ENCODE peak calls at places on chromosomes 12 and 14, in four cellular contexts. One of them, this sample, is unnamed.

GRCh38 chr14:89954045-89955021 is at the start of gene EFCAB11:
- DNase-seq in colonic mucosa: peak; percentile 98
- DNase-seq in fibroblast of mammary gland: peak; percentile 98
- DNase-seq in left lung: peak; percentile 95
- DNase-seq in this sample: peak; percentile 99

GRCh38 chr14:28097585-28097984 is 669.0 kb upstream of the FOXG1 start:
- DNase-seq in colonic mucosa: no peak
- DNase-seq in fibroblast of mammary gland: no peak
- DNase-seq in left lung: no peak
- DNase-seq in this sample: no peak

GRCh38 chr14:23121401-23121800 is 2.3 kb upstream of the CEBPE start:
- DNase-seq in colonic mucosa: peak; percentile 32
- DNase-seq in fibroblast of mammary gland: peak; percentile 62
- DNase-seq in left lung: no peak
- DNase-seq in this sample: no peak

GRCh38 chr14:64966976-64967375 is 5.2 kb downstream of the RAB15 start:
- DNase-seq in left lung: no peak
- DNase-seq in fibroblast of mammary gland: no peak
- DNase-seq in colonic mucosa: no peak
- DNase-seq in this sample: no peak

GRCh38 chr14:96057738-96058137 is 18.6 kb downstream of the C14orf132 start:
- DNase-seq in left lung: no peak
- DNase-seq in colonic mucosa: no peak
- DNase-seq in fibroblast of mammary gland: no peak
- DNase-seq in this sample: no peak

GRCh38 chr12:75705749-75706719 is 194.6 kb upstream of the KRR1 start:
- DNase-seq in colonic mucosa: peak; percentile 25
- DNase-seq in fibroblast of mammary gland: peak; percentile 99
- DNase-seq in left lung: no peak
- DNase-seq in this sample: no peak

GRCh38 chr12:48824112-48824511 is 5.8 kb downstream of the CACNB3 start:
- DNase-seq in left lung: peak; percentile 87
- DNase-seq in colonic mucosa: peak; percentile 45
- DNase-seq in fibroblast of mammary gland: no peak
- DNase-seq in this sample: no peak

GRCh38 chr12:2306686-2307249 is 254.0 kb downstream of the CACNA1C start:
- DNase-seq in fibroblast of mammary gland: no peak
- DNase-seq in left lung: no peak
- DNase-seq in colonic mucosa: no peak
- DNase-seq in this sample: no peak

GRCh38 chr12:114167431-114167830 is 201.3 kb upstream of the RBM19 start:
- DNase-seq in colonic mucosa: no peak
- DNase-seq in fibroblast of mammary gland: peak; percentile 86
- DNase-seq in left lung: no peak
- DNase-seq in this sample: no peak

GRCh38 chr14:99562848-99563748 is 40.9 kb downstream of the CCDC85C start:
- DNase-seq in left lung: peak; percentile 91
- DNase-seq in fibroblast of mammary gland: peak; percentile 40
- DNase-seq in colonic mucosa: peak; percentile 79
- DNase-seq in this sample: peak; percentile 93

GRCh38 chr14:91722386-91722785 is 9.5 kb downstream of the CATSPERB start:
- DNase-seq in fibroblast of mammary gland: peak; percentile 38
- DNase-seq in colonic mucosa: no peak
- DNase-seq in left lung: no peak
- DNase-seq in this sample: no peak

DNA sequence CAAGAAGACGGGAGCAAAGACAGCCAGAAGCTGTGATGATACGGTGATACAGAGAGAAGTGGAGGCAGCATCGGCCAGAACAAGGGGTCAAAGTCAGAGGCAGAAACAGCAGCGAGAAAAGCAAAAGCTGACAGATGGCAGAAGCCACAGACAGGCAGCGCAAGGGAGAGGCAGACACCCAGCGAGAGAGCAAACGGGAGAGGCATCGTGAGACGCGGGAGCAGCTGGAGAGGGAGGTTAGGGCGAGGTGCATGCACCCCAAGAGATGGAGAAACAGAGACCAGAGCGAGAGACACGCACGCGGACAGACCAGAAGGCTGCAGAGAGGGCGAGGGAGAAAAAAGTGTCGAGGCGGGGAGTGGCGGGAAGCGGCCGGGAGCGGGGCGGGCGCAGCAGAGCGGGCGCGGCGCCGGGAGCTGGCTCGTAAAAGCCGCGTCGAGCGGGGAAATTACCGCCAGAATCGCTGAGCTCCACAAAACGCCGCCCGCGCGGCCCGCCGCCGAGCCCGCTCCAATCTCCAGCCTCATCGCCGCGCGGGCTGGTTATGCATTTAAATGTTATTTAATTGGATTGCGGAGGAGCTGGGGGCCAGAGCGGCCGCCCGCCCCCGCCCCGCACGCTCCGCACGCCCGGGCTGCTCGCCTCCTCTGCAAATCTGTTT is 15.6 kb downstream of the SMUG1 start:
- DNase-seq in fibroblast of mammary gland: peak; percentile 27
- DNase-seq in colonic mucosa: peak; percentile 34
- DNase-seq in left lung: peak; percentile 81
- DNase-seq in this sample: no peak
- H3K4me3 ChIP-seq in fibroblast of mammary gland: peak overlapping the region; percentile 36
- H3K4me3 ChIP-seq in colonic mucosa: peak overlapping the region; percentile 16
- H3K4me3 ChIP-seq in left lung: peak overlapping the region; percentile 24
- H3K4me3 ChIP-seq in this sample: peak overlapping the region; percentile 15

DNA sequence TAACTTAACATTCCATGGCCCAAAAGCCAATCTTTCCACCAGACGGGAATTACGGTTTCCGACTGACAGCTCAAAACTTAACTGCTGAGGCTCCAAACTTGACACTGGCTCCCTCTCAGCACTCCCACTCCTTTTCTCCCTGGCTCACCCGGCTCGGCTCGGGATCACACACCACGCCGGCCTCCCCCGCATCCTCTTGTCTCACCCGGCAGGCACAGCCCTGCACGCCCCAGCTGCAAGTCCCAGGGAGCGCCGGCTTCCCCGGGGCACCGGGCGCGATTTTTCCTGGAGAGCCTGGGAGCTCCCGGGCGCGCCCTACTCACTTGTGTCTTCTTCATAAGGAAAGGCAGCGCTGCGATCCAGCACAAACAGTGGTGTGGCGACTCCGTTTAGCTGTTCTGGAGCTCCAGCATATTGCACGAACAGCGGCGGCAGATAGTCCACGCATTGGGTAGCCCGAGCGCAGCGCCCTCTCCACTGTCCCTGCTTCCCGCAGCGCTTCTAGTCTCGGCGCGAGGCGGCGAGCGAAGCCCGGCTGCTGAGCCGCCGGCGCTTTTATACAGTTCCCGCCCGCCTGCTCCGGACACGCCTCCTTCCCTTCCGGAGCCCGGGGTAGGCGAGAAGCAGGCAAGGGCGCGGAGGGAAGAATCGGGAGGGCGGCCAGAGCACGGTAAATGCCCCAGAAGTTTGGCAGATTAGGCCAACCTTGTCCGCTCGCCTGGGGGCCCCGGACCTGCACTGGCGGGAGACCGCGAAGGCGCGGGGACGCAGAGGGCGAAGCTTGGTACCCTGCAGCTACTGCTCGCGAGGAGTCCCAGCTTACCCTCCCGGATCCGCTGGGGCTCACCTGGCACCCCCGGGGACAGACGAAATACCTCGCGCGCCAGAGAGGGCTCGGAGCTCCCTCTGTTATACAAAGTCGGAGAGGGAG is at the start of gene KITLG:
- DNase-seq in colonic mucosa: peak; percentile 88
- DNase-seq in fibroblast of mammary gland: peak; percentile 82
- DNase-seq in left lung: peak; percentile 93
- DNase-seq in this sample: peak; percentile 75
- H3K4me3 ChIP-seq in colonic mucosa: peak within 1 kb of the TSS; percentile 83
- H3K4me3 ChIP-seq in fibroblast of mammary gland: peak within 1 kb of the TSS; percentile 89
- H3K4me3 ChIP-seq in left lung: peak within 1 kb of the TSS; percentile 68
- H3K4me3 ChIP-seq in this sample: peak within 1 kb of the TSS; percentile 42

DNA sequence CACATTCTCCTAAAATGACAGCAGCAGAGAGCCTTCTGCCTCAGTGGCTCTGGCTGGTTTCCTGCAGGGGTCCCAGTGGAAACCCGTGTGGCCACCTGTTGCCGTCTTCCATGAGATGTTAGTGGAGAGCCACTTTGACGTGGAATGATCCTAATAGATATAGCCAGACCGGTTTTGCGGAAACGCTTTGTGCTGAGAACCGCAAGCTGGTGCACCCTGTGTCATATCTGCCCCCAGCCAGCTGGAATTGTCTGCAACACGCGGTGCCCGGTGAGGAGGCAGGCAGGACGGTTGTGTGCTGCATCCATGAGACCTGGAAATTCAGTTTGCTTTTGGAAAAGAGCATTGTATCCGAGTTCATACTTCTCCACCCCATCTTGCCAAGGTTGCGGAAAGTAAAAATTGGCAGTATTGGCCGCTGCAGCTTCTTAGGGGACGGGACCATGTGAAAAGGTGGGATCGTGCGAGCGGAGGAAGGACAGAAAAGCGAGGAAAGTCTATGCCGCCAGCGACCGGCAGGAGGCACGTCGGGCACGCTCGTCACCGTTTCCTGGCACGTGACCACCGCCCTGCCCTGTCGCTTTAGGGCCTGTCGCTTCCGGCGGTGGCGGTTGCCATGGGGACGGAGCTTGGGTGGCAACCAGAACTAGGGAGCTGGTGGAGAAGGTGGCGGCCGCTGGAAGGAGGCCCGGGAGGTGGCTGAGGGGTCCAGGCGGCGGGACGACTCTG is at the start of gene CFAP251:
- DNase-seq in colonic mucosa: peak; percentile 98
- DNase-seq in fibroblast of mammary gland: no peak
- DNase-seq in left lung: peak; percentile 99
- DNase-seq in this sample: peak; percentile 86
- H3K4me3 ChIP-seq in colonic mucosa: peak within 1 kb of the TSS; percentile 39
- H3K4me3 ChIP-seq in fibroblast of mammary gland: no peak within 1 kb of the TSS
- H3K4me3 ChIP-seq in left lung: peak within 1 kb of the TSS; percentile 35
- H3K4me3 ChIP-seq in this sample: peak within 1 kb of the TSS; percentile 22

DNA sequence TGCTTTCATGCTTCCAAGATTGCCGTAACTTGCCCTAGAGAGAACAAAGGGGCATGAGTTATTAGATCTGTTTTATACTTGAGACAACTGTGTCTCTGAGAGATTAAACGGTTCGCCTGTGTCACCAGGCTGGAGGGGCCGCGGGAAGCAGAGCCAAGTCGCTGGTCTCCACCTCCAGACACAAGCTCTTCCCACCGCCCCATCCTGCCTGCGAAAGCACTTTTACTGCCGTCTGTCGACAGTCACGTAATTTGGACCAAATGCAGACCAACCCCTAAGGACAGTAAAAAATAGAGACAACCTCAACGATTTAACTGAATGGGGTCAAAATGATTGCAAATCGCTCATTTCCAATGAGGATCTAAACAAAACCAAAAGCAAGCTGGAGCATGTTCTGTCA is 17.3 kb downstream of the GSC start:
- DNase-seq in left lung: no peak
- DNase-seq in fibroblast of mammary gland: no peak
- DNase-seq in colonic mucosa: no peak
- DNase-seq in this sample: no peak
- H3K4me3 ChIP-seq in left lung: no peak overlapping the region
- H3K4me3 ChIP-seq in fibroblast of mammary gland: no peak overlapping the region
- H3K4me3 ChIP-seq in colonic mucosa: no peak overlapping the region
- H3K4me3 ChIP-seq in this sample: no peak overlapping the region

GRCh38 chr12:124928095-124928911 is 13.9 kb upstream of the UBC start:
- DNase-seq in colonic mucosa: peak; percentile 77
- DNase-seq in fibroblast of mammary gland: peak; percentile 95
- DNase-seq in left lung: peak; percentile 95
- DNase-seq in this sample: peak; percentile 99

GRCh38 chr12:124921200-124922008 is 7.0 kb upstream of the UBC start:
- DNase-seq in fibroblast of mammary gland: peak; percentile 68
- DNase-seq in left lung: no peak
- DNase-seq in colonic mucosa: peak; percentile 77
- DNase-seq in this sample: no peak

GRCh38 chr12:124923906-124924734 is 9.7 kb upstream of the UBC start:
- DNase-seq in left lung: no peak
- DNase-seq in colonic mucosa: no peak
- DNase-seq in fibroblast of mammary gland: peak; percentile 84
- DNase-seq in this sample: peak; percentile 77

GRCh38 chr12:124927325-124928094 is 13.1 kb upstream of the UBC start:
- DNase-seq in colonic mucosa: peak; percentile 95
- DNase-seq in left lung: peak; percentile 87
- DNase-seq in fibroblast of mammary gland: peak; percentile 83
- DNase-seq in this sample: peak; percentile 91

GRCh38 chr12:124925117-124925516 is 10.7 kb upstream of the UBC start:
- DNase-seq in left lung: no peak
- DNase-seq in fibroblast of mammary gland: no peak
- DNase-seq in colonic mucosa: no peak
- DNase-seq in this sample: no peak
- H3K4me3 ChIP-seq in left lung: no peak overlapping the region
- H3K4me3 ChIP-seq in fibroblast of mammary gland: no peak overlapping the region
- H3K4me3 ChIP-seq in colonic mucosa: no peak overlapping the region
- H3K4me3 ChIP-seq in this sample: no peak overlapping the region